ENCODE peak calls at places on chromosome 1, in nine cellular contexts. A is stimulated activated CD4-positive, alpha-beta T cell treated with anti-CD3 and anti-CD28 coated beads, Interleukin-4, amount 100 ng/mL, for 4 hours; B is NCI-H2081; Q is stromal cell of bone marrow; R is LNCaP clone FGC; W is AG08395; I is NCI-H510A treated with DMSO at 0.1 percent for 48 hours; V is effector memory CD8-positive, alpha-beta T cell; H is H4. F is an unnamed sample.

GRCh38 chr1:185679220-185679619 is 55.0 kb upstream of the HMCN1 start:
- DNase-seq in A (no peak), B (no peak), Q (no peak), R (no peak), W (no peak), I (no peak), V (no peak), H (no peak), F (no peak)

GRCh38 chr1:13965770-13966398 is 265.9 kb downstream of the PRDM2 start:
- DNase-seq in A (no peak), B (peak; percentile 26), Q (peak; percentile 45), R (peak; percentile 22), W (peak; percentile 82), I (peak; percentile 93), V (no peak), H (peak; percentile 64), F (peak; percentile 27)

GRCh38 chr1:47175227-47175934 is 14.5 kb downstream of the PDZK1IP1 start:
- DNase-seq in A (peak; percentile 34), B (peak; percentile 32), Q (peak; percentile 33), R (peak; percentile 27), W (peak; percentile 88), I (peak; percentile 32), V (peak; percentile 31), H (peak; percentile 79), F (peak; percentile 77)

GRCh38 chr1:17189632-17190525 is 15.0 kb upstream of the PADI1 start:
- DNase-seq in A (no peak), B (no peak), Q (peak; percentile 93), R (no peak), W (peak; percentile 96), I (no peak), V (no peak), H (peak; percentile 94), F (no peak)

GRCh38 chr1:117871013-117871412 is 58.4 kb downstream of the GDAP2 start:
- DNase-seq in A (no peak), B (no peak), Q (no peak), R (no peak), W (no peak), I (no peak), V (no peak), H (no peak), F (no peak)

GRCh38 chr1:171610385-171610784 is 11.7 kb upstream of the MYOCOS start:
- DNase-seq in A (no peak), B (no peak), Q (peak; percentile 36), R (no peak), W (no peak), I (no peak), V (no peak), H (no peak), F (no peak)

GRCh38 chr1:113928950-113929749 is at the start of gene HIPK1:
- DNase-seq in A (peak; percentile 90), B (peak; percentile 79), Q (peak; percentile 82), R (peak; percentile 53), W (peak; percentile 91), I (peak; percentile 86), V (peak; percentile 92), H (peak; percentile 64), F (peak; percentile 93)

GRCh38 chr1:235855811-235856429 is 10.8 kb downstream of the LYST start:
- DNase-seq in A (no peak), B (no peak), Q (no peak), R (no peak), W (no peak), I (no peak), V (no peak), H (no peak), F (no peak)

GRCh38 chr1:165364432-165365133 is 8.1 kb upstream of the LMX1A start:
- DNase-seq in A (no peak), B (no peak), Q (peak; percentile 41), R (no peak), W (peak; percentile 49), I (no peak), V (no peak), H (peak; percentile 66), F (no peak)

GRCh38 chr1:225423518-225423855 is 4.4 kb downstream of the LBR start:
- DNase-seq in A (no peak), B (no peak), Q (no peak), R (no peak), W (no peak), I (peak; percentile 40), V (no peak), H (no peak), F (no peak)

GRCh38 chr1:25641931-25642611 is 25.5 kb downstream of the MAN1C1 start:
- DNase-seq in A (no peak), B (no peak), Q (peak; percentile 29), R (no peak), W (peak; percentile 80), I (no peak), V (peak; percentile 35), H (no peak), F (no peak)

GRCh38 chr1:4726620-4727341 is 72.4 kb downstream of the AJAP1 start:
- DNase-seq in A (no peak), B (no peak), Q (no peak), R (no peak), W (no peak), I (no peak), V (no peak), H (no peak), F (peak; percentile 5)

GRCh38 chr1:37267111-37267835 is 207.1 kb upstream of the ZC3H12A start:
- DNase-seq in A (no peak), B (no peak), Q (no peak), R (no peak), W (no peak), I (peak; percentile 90), V (no peak), H (peak; percentile 43), F (peak; percentile 78)

GRCh38 chr1:38133781-38134180 is 87.2 kb upstream of the POU3F1 start:
- DNase-seq in A (no peak), B (no peak), Q (no peak), R (no peak), W (no peak), I (no peak), V (no peak), H (no peak), F (no peak)

GRCh38 chr1:208942394-208942793 is 641.1 kb upstream of the CAMK1G start:
- DNase-seq in A (no peak), B (no peak), Q (peak; percentile 36), R (no peak), W (no peak), I (no peak), V (no peak), H (no peak), F (peak; percentile 77)

GRCh38 chr1:12143631-12144155 is 23.1 kb upstream of the TNFRSF1B start:
- DNase-seq in A (no peak), B (no peak), Q (peak; percentile 98), R (no peak), W (peak; percentile 97), I (peak; percentile 33), V (no peak), H (peak; percentile 96), F (peak; percentile 16)

GRCh38 chr1:85450832-85451231 is 14.1 kb downstream of the DDAH1 start:
- DNase-seq in A (no peak), B (no peak), Q (no peak), R (no peak), W (no peak), I (no peak), V (no peak), H (no peak), F (no peak)

GRCh38 chr1:94275116-94275515 is 37.7 kb upstream of the ARHGAP29 start:
- DNase-seq in A (no peak), B (no peak), Q (no peak), R (no peak), W (no peak), I (no peak), V (no peak), H (no peak), F (no peak)

GRCh38 chr1:15352122-15352957 is 57.3 kb upstream of the EFHD2 start:
- DNase-seq in A (peak; percentile 9), B (no peak), Q (peak; percentile 40), R (no peak), W (peak; percentile 84), I (peak; percentile 99), V (peak; percentile 28), H (peak; percentile 96), F (peak; percentile 19)